ENCODE peak calls at places on chromosomes 13 and 19, in six cellular contexts. X is caudate nucleus, C is cardiac muscle cell, F is stomach, P is thoracic aorta, Y is prostate gland. T is an unnamed sample.

GRCh38 chr19:4571305-4571917 is 11.9 kb upstream of the SEMA6B start:
- DNase-seq in X (no peak), C (peak), F (no peak), P (no peak), Y (no peak), T (no peak)

GRCh38 chr13:100491164-100491847 is 97.3 kb downstream of the GGACT start:
- DNase-seq in X (no peak), C (peak), F (no peak), P (no peak), Y (no peak), T (no peak)

GRCh38 chr19:2266183-2266993 is 10.2 kb upstream of the JSRP1 start:
- DNase-seq in X (no peak), C (peak), F (peak), P (peak), Y (peak), T (peak)

GRCh38 chr19:3606174-3606689 is 443 bp downstream of the TBXA2R start:
- DNase-seq in X (no peak), C (no peak), F (peak), P (no peak), Y (peak), T (no peak)

GRCh38 chr13:57846600-57847173 is 215.1 kb downstream of the PCDH17 start:
- DNase-seq in X (no peak), C (no peak), F (no peak), P (no peak), Y (no peak), T (no peak)

GRCh38 chr19:33845498-33845897 is 48.8 kb downstream of the KCTD15 start:
- DNase-seq in X (no peak), C (no peak), F (no peak), P (no peak), Y (no peak), T (no peak)

GRCh38 chr19:50460161-50460765 is 16.0 kb upstream of the EMC10 start:
- DNase-seq in X (no peak), C (peak), F (no peak), P (no peak), Y (no peak), T (no peak)

GRCh38 chr13:42181381-42181953 is 90.5 kb upstream of the AKAP11 start:
- DNase-seq in X (no peak), C (peak), F (no peak), P (no peak), Y (no peak), T (no peak)

GRCh38 chr19:48878219-48879024 is 6.2 kb downstream of the PPP1R15A start:
- DNase-seq in X (no peak), C (peak), F (peak), P (peak), Y (no peak), T (no peak)

GRCh38 chr19:53057904-53058579 is 13.5 kb downstream of the ERVV-2 start:
- DNase-seq in X (peak), C (peak), F (no peak), P (no peak), Y (peak), T (no peak)

GRCh38 chr19:17405250-17406038 is at the start of gene BST2:
- DNase-seq in X (no peak), C (peak), F (peak), P (peak), Y (peak), T (peak)

DNA sequence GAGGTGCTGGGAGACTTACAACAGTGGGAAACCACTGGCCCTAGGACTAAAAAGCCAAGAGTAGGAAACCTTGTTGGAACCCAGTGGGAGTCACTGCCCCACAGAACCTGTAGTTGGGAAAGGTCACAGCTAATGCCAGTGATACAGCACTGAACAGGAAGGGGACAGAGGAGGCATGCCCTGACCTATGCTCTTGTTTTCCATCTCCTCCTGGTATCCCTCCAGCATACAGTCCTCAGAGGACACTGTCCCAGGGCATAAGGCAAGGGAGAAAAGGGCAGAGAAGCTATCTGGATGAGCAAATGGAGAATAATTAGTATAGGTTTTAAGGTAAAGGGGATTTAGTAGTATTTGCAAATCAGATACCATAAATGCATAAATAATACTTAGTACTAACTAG is 11.2 kb upstream of the TBC1D4 start:
- DNase-seq in X (no peak), C (no peak), F (no peak), P (no peak), Y (no peak), T (no peak)
- H3K27ac ChIP-seq in X (no peak), C (no peak), F (no peak), P (no peak), Y (no peak), T (no peak)

GRCh38 chr13:40119852-40120251 is 464.4 kb downstream of the COG6 start:
- DNase-seq in X (no peak), C (no peak), F (no peak), P (no peak), Y (no peak), T (no peak)

GRCh38 chr13:40116008-40116407 is 460.5 kb downstream of the COG6 start:
- DNase-seq in X (no peak), C (peak), F (peak), P (no peak), Y (no peak), T (no peak)

GRCh38 chr13:40120288-40120687 is 464.8 kb downstream of the COG6 start:
- DNase-seq in X (no peak), C (peak), F (no peak), P (no peak), Y (no peak), T (no peak)

GRCh38 chr13:40120781-40121180 is 465.3 kb downstream of the COG6 start:
- DNase-seq in X (no peak), C (peak), F (no peak), P (no peak), Y (no peak), T (no peak)

DNA sequence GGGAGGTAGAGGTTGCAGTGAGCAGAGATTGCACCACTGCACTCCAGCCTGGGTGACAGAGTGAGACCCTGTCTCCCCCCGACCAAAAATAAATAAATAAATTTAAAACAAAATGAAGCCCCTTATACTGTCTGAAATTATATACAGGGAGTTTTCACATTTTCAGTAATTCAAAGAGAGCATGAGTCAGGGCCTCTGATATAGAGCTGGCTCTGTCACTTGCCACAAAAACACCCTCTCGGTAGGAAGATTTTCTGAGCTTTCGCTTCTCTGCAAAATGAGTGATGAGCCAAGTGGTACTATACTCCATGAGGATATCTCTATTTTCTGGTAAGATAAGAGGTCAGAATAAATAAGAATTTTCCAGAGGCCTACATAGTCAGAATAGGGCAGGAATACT is 462.9 kb downstream of the COG6 start:
- DNase-seq in X (no peak), C (no peak), F (no peak), P (no peak), Y (no peak), T (no peak)
- H3K27ac ChIP-seq in X (no peak), C (no peak), F (no peak), P (no peak), Y (no peak), T (no peak)

DNA sequence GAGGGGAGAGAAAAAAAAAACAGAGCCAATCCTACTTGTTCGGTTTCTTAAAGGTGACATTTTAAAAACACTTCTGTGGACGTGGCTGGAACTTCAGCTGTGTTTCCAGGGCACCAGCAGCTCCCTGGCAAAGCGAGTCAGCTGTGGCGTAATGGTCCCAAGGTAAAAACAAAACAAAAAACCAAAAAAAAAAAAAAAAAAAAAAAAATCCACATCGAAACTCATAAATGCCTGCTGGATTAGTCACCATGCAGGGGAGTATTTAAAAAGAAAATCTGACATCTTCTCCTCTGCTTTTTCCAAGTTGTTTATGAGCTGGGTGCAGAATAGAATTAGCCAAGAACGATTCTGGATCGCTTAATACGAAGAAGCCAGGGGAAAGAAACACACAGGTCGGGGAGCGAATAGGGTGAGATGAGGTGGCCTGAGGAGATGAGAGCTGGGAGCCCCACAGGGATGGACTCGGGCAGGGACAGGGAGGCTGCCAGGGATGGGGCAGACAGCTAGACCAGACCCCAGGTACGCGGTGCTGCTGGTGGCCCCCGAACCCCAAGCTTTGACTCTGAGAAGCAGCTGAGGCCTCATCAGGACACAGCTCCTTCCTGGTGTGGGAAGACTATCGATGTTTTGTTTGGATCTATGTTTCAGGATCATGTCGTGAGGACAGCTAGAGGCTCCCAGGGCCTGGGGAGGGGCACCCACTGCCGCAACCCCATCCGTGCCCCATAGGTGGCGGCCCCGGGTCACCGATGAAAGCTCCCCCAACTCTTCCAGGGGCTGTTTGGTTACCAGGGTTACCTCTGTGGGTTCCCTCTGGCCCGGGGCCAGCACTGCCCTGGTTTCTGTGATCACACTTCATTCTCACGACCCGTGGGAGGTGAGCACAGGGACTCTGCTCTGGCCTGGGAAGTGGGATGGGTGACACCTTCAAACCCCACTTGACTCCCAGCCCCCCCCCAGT is 3.1 kb upstream of the CTXN1 start:
- DNase-seq in X (no peak), C (peak), F (no peak), P (no peak), Y (peak), T (no peak)
- H3K27ac ChIP-seq in X (peak), C (no peak), F (no peak), P (peak), Y (peak), T (no peak)

GRCh38 chr13:24147570-24147963 is 13.0 kb upstream of the SPATA13 start:
- DNase-seq in X (no peak), C (no peak), F (no peak), P (no peak), Y (no peak), T (no peak)
- H3K27ac ChIP-seq in X (no peak), C (no peak), F (peak), P (no peak), Y (no peak), T (no peak)

T was measured in substantia nigra.